ENCODE peak calls at places on chromosome 20, in ten cellular contexts. W is fibroblast of pulmonary artery; V is cardiac muscle cell; L is heart right ventricle; G is brain microvascular endothelial cell; X is lower lobe of right lung; K is body of pancreas; P is activated CD8-positive, alpha-beta T cell treated with anti-CD3 and anti-CD28 coated beads for 36 hours; U is AG04450; H is astrocyte of the spinal cord. N is an unnamed sample.

GRCh38 chr20:43914697-43915208 is at the start of gene TOX2:
- DNase-seq in W (peak; percentile 49), V (peak; percentile 80), L (no peak), G (no peak), X (peak; percentile 57), K (no peak), P (peak; percentile 33), U (no peak), H (no peak), N (no peak)

GRCh38 chr20:43942661-43943285 is 28.1 kb downstream of the TOX2 start:
- DNase-seq in W (peak; percentile 82), V (no peak), L (no peak), G (peak; percentile 71), X (no peak), K (no peak), P (peak; percentile 41), U (no peak), H (peak; percentile 84), N (no peak)

GRCh38 chr20:25259358-25259757 is 11.5 kb downstream of the PYGB start:
- DNase-seq in W (no peak), V (no peak), L (no peak), G (no peak), X (no peak), K (no peak), P (peak; percentile 58), U (no peak), H (no peak), N (no peak)

GRCh38 chr20:58640446-58640845 is 10.6 kb upstream of the STX16 start:
- DNase-seq in W (peak; percentile 56), V (no peak), L (no peak), G (peak; percentile 79), X (no peak), K (no peak), P (no peak), U (no peak), H (peak; percentile 86), N (no peak)

GRCh38 chr20:56916345-56916622 is 287.2 kb downstream of the TFAP2C start:
- DNase-seq in W (no peak), V (no peak), L (no peak), G (no peak), X (no peak), K (peak; percentile 76), P (no peak), U (no peak), H (no peak), N (no peak)

GRCh38 chr20:56518126-56518525 is 6.4 kb upstream of the FAM209A start:
- DNase-seq in W (no peak), V (no peak), L (no peak), G (no peak), X (no peak), K (no peak), P (no peak), U (no peak), H (no peak), N (no peak)

GRCh38 chr20:36367907-36368306 is 61.8 kb downstream of the DLGAP4 start:
- DNase-seq in W (no peak), V (no peak), L (no peak), G (no peak), X (no peak), K (no peak), P (no peak), U (no peak), H (no peak), N (no peak)

GRCh38 chr20:48205786-48206185 is 420.5 kb upstream of the SULF2 start:
- DNase-seq in W (no peak), V (no peak), L (no peak), G (no peak), X (no peak), K (no peak), P (no peak), U (no peak), H (no peak), N (no peak)

GRCh38 chr20:13809855-13810254 is 25.0 kb downstream of the NDUFAF5 start:
- DNase-seq in W (no peak), V (no peak), L (no peak), G (no peak), X (no peak), K (no peak), P (no peak), U (no peak), H (no peak), N (no peak)

GRCh38 chr20:17225891-17226409 is 890 bp upstream of the PCSK2 start:
- DNase-seq in W (no peak), V (peak; percentile 22), L (no peak), G (no peak), X (peak; percentile 56), K (peak; percentile 33), P (no peak), U (no peak), H (no peak), N (peak; percentile 76)

GRCh38 chr20:22836211-22836610 is 198.9 kb upstream of the SSTR4 start:
- DNase-seq in W (peak; percentile 35), V (no peak), L (no peak), G (no peak), X (no peak), K (no peak), P (no peak), U (no peak), H (no peak), N (no peak)

GRCh38 chr20:60224914-60225313 is 266.7 kb downstream of the CDH26 start:
- DNase-seq in W (peak; percentile 1), V (peak; percentile 21), L (no peak), G (no peak), X (no peak), K (no peak), P (peak; percentile 38), U (no peak), H (no peak), N (no peak)
- TF ChIP-seq CTCF in W (peak; percentile 24), V (no peak), L (no peak), G (peak; percentile 79), X (no peak), K (no peak), P (peak; percentile 28), U (peak; percentile 53), H (peak; percentile 65), N (peak; percentile 63)

GRCh38 chr20:38665094-38665493 is 59.2 kb upstream of the SLC32A1 start:
- DNase-seq in W (no peak), V (no peak), L (no peak), G (no peak), X (no peak), K (no peak), P (no peak), U (no peak), H (no peak), N (no peak)

GRCh38 chr20:38665886-38666285 is 58.4 kb upstream of the SLC32A1 start:
- DNase-seq in W (no peak), V (no peak), L (no peak), G (no peak), X (no peak), K (no peak), P (no peak), U (no peak), H (no peak), N (no peak)

GRCh38 chr20:38664284-38664683 is 60.0 kb upstream of the SLC32A1 start:
- DNase-seq in W (no peak), V (no peak), L (no peak), G (no peak), X (no peak), K (no peak), P (no peak), U (no peak), H (no peak), N (no peak)

GRCh38 chr20:38669688-38670087 is 54.6 kb upstream of the SLC32A1 start:
- DNase-seq in W (no peak), V (no peak), L (no peak), G (no peak), X (no peak), K (no peak), P (no peak), U (no peak), H (no peak), N (no peak)

DNA sequence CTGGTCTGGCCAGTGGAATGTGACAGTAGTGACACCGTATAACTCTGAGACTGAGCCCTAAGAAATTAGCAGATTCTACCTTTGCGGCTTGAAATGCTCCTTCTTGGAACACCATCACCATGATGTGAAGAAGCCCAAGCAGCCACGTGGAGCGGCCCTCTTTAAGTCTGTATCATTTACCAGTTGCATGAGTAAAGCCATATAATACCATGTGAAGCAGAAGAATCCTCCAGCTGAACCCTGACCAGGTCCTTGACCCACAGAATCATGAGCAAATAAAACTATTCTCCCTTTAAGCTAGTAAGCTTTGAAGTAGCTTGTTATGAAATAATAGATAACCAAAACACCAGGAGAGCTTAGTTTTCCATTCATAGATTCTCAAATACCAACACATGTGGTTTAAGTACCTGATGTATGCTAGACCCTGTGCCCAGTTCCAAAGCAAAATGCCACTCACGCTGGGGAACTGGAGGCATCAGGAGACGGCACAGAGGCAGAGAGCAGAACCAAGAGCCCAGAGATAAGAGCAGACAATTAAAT is 56.8 kb upstream of the SLC32A1 start:
- DNase-seq in W (no peak), V (no peak), L (no peak), G (no peak), X (no peak), K (no peak), P (no peak), U (no peak), H (no peak), N (no peak)
- TF ChIP-seq CTCF in W (no peak), V (no peak), L (no peak), G (no peak), X (no peak), K (no peak), P (no peak), U (no peak), H (no peak), N (no peak)

DNA sequence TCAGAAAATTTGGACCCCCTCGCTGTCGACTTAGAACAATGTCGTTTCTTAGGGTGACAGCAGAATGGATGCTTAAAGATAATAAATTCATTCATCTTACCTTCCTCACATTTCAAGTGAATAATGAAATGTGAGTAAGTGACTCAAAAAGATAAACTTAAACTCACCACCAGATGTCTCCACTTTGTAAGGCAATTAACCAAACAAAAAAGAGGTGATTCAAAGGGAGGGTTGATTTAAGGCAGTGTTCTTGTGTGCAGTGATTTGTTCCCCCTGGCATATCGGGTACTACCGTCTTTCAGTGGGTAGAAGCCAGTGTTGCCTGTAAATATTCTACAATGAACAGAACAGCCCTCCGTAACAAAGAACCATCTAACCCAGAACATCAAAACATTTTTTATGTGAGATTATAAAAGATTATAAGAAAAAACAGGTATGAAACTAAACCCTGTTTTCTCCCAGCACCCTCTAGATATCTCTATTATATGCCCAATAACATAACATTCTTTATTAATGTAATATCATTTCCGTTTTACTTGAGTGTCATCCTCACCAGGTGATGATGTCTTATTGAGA is 589.7 kb downstream of the CBLN4 start:
- DNase-seq in W (no peak), V (peak; percentile 18), L (no peak), G (no peak), X (no peak), K (no peak), P (no peak), U (no peak), H (no peak), N (no peak)
- TF ChIP-seq CTCF in W (no peak), V (no peak), L (no peak), G (no peak), X (no peak), K (peak; percentile 30), P (no peak), U (no peak), H (no peak), N (peak; percentile 65)

DNA sequence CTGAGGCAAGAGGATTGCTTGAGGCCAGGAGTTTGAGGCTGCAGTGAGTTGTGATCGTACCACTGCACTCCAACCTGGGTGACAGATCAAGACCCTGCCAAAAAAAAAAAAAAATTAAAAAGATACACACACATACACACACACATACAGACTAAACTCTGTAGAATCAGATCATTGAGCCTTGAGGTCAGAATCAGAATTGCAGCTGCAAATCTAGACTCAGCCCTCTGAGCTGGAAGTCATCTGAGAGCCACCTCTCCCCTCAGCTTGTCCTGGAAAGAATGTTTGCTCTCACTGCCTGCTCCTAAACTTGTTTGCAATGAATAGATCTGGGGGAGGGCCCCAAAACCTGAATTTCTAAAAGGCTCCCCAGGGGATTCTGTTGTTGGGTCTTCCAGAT is 41.4 kb upstream of the ANGPT4 start:
- DNase-seq in W (no peak), V (no peak), L (no peak), G (peak; percentile 5), X (no peak), K (no peak), P (no peak), U (no peak), H (no peak), N (no peak)
- TF ChIP-seq CTCF in W (no peak), V (no peak), L (no peak), G (peak; percentile 17), X (no peak), K (no peak), P (no peak), U (peak; percentile 22), H (no peak), N (peak; percentile 39)

N was measured in chondrocyte.